ENCODE peak calls at places on chromosomes 2 and 18, in ten cellular contexts. One of them, this sample, is unnamed.

GRCh38 chr2:166042356-166042755 is 85.5 kb downstream of the SCN1A start:
- DNase-seq in Caki2: no peak
- DNase-seq in NCI-H1105 treated with DMSO at 0.1 percent for 48 hours: no peak
- DNase-seq in fibroblast of lung: peak; percentile 18
- DNase-seq in activated CD4-positive, alpha-beta T cell treated with anti-CD3 and anti-CD28 coated beads, Interleukin-2, amount 50 U/mL, for 1 hour: no peak
- DNase-seq in KG1: no peak
- DNase-seq in stimulated activated CD8-positive, alpha-beta memory T cell treated with anti-CD3 and anti-CD28 coated beads, Interleukin-12 subunit alpha, Interleukin-12 subunit beta, amount 100 ng/mL, for 4 hours: no peak
- DNase-seq in activated naive CD8-positive, alpha-beta T cell treated with anti-CD3 and anti-CD28 coated beads for 36 hours: no peak
- DNase-seq in HTR-8/SVneo: no peak
- DNase-seq in NCI-H460: no peak
- DNase-seq in this sample: no peak

GRCh38 chr18:3451989-3452749 is 2.2 kb downstream of the TGIF1 start:
- DNase-seq in NCI-H1105 treated with DMSO at 0.1 percent for 48 hours: no peak
- DNase-seq in stimulated activated CD8-positive, alpha-beta memory T cell treated with anti-CD3 and anti-CD28 coated beads, Interleukin-12 subunit alpha, Interleukin-12 subunit beta, amount 100 ng/mL, for 4 hours: no peak
- DNase-seq in activated CD4-positive, alpha-beta T cell treated with anti-CD3 and anti-CD28 coated beads, Interleukin-2, amount 50 U/mL, for 1 hour: peak; percentile 36
- DNase-seq in KG1: no peak
- DNase-seq in NCI-H460: no peak
- DNase-seq in fibroblast of lung: peak; percentile 75
- DNase-seq in activated naive CD8-positive, alpha-beta T cell treated with anti-CD3 and anti-CD28 coated beads for 36 hours: peak; percentile 57
- DNase-seq in Caki2: peak; percentile 77
- DNase-seq in HTR-8/SVneo: no peak
- DNase-seq in this sample: peak; percentile 46

GRCh38 chr2:186554850-186555785 is 34.7 kb upstream of the ITGAV start:
- DNase-seq in fibroblast of lung: no peak
- DNase-seq in activated CD4-positive, alpha-beta T cell treated with anti-CD3 and anti-CD28 coated beads, Interleukin-2, amount 50 U/mL, for 1 hour: no peak
- DNase-seq in activated naive CD8-positive, alpha-beta T cell treated with anti-CD3 and anti-CD28 coated beads for 36 hours: no peak
- DNase-seq in stimulated activated CD8-positive, alpha-beta memory T cell treated with anti-CD3 and anti-CD28 coated beads, Interleukin-12 subunit alpha, Interleukin-12 subunit beta, amount 100 ng/mL, for 4 hours: no peak
- DNase-seq in Caki2: peak; percentile 47
- DNase-seq in NCI-H460: peak; percentile 71
- DNase-seq in HTR-8/SVneo: no peak
- DNase-seq in NCI-H1105 treated with DMSO at 0.1 percent for 48 hours: no peak
- DNase-seq in KG1: no peak
- DNase-seq in this sample: no peak

GRCh38 chr2:111919362-111919761 is 21.0 kb downstream of the MERTK start:
- DNase-seq in KG1: no peak
- DNase-seq in NCI-H460: no peak
- DNase-seq in activated CD4-positive, alpha-beta T cell treated with anti-CD3 and anti-CD28 coated beads, Interleukin-2, amount 50 U/mL, for 1 hour: no peak
- DNase-seq in NCI-H1105 treated with DMSO at 0.1 percent for 48 hours: no peak
- DNase-seq in stimulated activated CD8-positive, alpha-beta memory T cell treated with anti-CD3 and anti-CD28 coated beads, Interleukin-12 subunit alpha, Interleukin-12 subunit beta, amount 100 ng/mL, for 4 hours: no peak
- DNase-seq in fibroblast of lung: no peak
- DNase-seq in activated naive CD8-positive, alpha-beta T cell treated with anti-CD3 and anti-CD28 coated beads for 36 hours: no peak
- DNase-seq in HTR-8/SVneo: no peak
- DNase-seq in Caki2: no peak
- DNase-seq in this sample: no peak

GRCh38 chr2:29305762-29306161 is 190.5 kb downstream of the CLIP4 start:
- DNase-seq in fibroblast of lung: no peak
- DNase-seq in Caki2: no peak
- DNase-seq in HTR-8/SVneo: no peak
- DNase-seq in stimulated activated CD8-positive, alpha-beta memory T cell treated with anti-CD3 and anti-CD28 coated beads, Interleukin-12 subunit alpha, Interleukin-12 subunit beta, amount 100 ng/mL, for 4 hours: no peak
- DNase-seq in activated naive CD8-positive, alpha-beta T cell treated with anti-CD3 and anti-CD28 coated beads for 36 hours: no peak
- DNase-seq in NCI-H1105 treated with DMSO at 0.1 percent for 48 hours: no peak
- DNase-seq in activated CD4-positive, alpha-beta T cell treated with anti-CD3 and anti-CD28 coated beads, Interleukin-2, amount 50 U/mL, for 1 hour: no peak
- DNase-seq in KG1: no peak
- DNase-seq in NCI-H460: no peak
- DNase-seq in this sample: no peak

GRCh38 chr2:20745924-20746555 is 76.9 kb downstream of the LDAH start:
- DNase-seq in fibroblast of lung: no peak
- DNase-seq in NCI-H460: no peak
- DNase-seq in activated naive CD8-positive, alpha-beta T cell treated with anti-CD3 and anti-CD28 coated beads for 36 hours: no peak
- DNase-seq in NCI-H1105 treated with DMSO at 0.1 percent for 48 hours: peak; percentile 41
- DNase-seq in KG1: no peak
- DNase-seq in stimulated activated CD8-positive, alpha-beta memory T cell treated with anti-CD3 and anti-CD28 coated beads, Interleukin-12 subunit alpha, Interleukin-12 subunit beta, amount 100 ng/mL, for 4 hours: no peak
- DNase-seq in HTR-8/SVneo: no peak
- DNase-seq in activated CD4-positive, alpha-beta T cell treated with anti-CD3 and anti-CD28 coated beads, Interleukin-2, amount 50 U/mL, for 1 hour: no peak
- DNase-seq in Caki2: peak; percentile 77
- DNase-seq in this sample: no peak

GRCh38 chr2:23426284-23426905 is 41.4 kb downstream of the KLHL29 start:
- DNase-seq in activated naive CD8-positive, alpha-beta T cell treated with anti-CD3 and anti-CD28 coated beads for 36 hours: no peak
- DNase-seq in activated CD4-positive, alpha-beta T cell treated with anti-CD3 and anti-CD28 coated beads, Interleukin-2, amount 50 U/mL, for 1 hour: no peak
- DNase-seq in HTR-8/SVneo: no peak
- DNase-seq in fibroblast of lung: peak; percentile 88
- DNase-seq in stimulated activated CD8-positive, alpha-beta memory T cell treated with anti-CD3 and anti-CD28 coated beads, Interleukin-12 subunit alpha, Interleukin-12 subunit beta, amount 100 ng/mL, for 4 hours: no peak
- DNase-seq in Caki2: no peak
- DNase-seq in KG1: no peak
- DNase-seq in NCI-H460: no peak
- DNase-seq in NCI-H1105 treated with DMSO at 0.1 percent for 48 hours: no peak
- DNase-seq in this sample: no peak

GRCh38 chr2:190765386-190766173 is 115.0 kb upstream of the GLS start:
- DNase-seq in fibroblast of lung: peak; percentile 71
- DNase-seq in HTR-8/SVneo: peak; percentile 23
- DNase-seq in activated CD4-positive, alpha-beta T cell treated with anti-CD3 and anti-CD28 coated beads, Interleukin-2, amount 50 U/mL, for 1 hour: no peak
- DNase-seq in stimulated activated CD8-positive, alpha-beta memory T cell treated with anti-CD3 and anti-CD28 coated beads, Interleukin-12 subunit alpha, Interleukin-12 subunit beta, amount 100 ng/mL, for 4 hours: no peak
- DNase-seq in activated naive CD8-positive, alpha-beta T cell treated with anti-CD3 and anti-CD28 coated beads for 36 hours: no peak
- DNase-seq in NCI-H460: no peak
- DNase-seq in Caki2: peak; percentile 35
- DNase-seq in KG1: no peak
- DNase-seq in NCI-H1105 treated with DMSO at 0.1 percent for 48 hours: no peak
- DNase-seq in this sample: no peak

GRCh38 chr18:79735071-79735980 is 55.7 kb downstream of the CTDP1 start:
- DNase-seq in Caki2: no peak
- DNase-seq in KG1: no peak
- DNase-seq in HTR-8/SVneo: no peak
- DNase-seq in fibroblast of lung: no peak
- DNase-seq in activated naive CD8-positive, alpha-beta T cell treated with anti-CD3 and anti-CD28 coated beads for 36 hours: no peak
- DNase-seq in NCI-H1105 treated with DMSO at 0.1 percent for 48 hours: no peak
- DNase-seq in NCI-H460: no peak
- DNase-seq in stimulated activated CD8-positive, alpha-beta memory T cell treated with anti-CD3 and anti-CD28 coated beads, Interleukin-12 subunit alpha, Interleukin-12 subunit beta, amount 100 ng/mL, for 4 hours: no peak
- DNase-seq in activated CD4-positive, alpha-beta T cell treated with anti-CD3 and anti-CD28 coated beads, Interleukin-2, amount 50 U/mL, for 1 hour: no peak
- DNase-seq in this sample: no peak

GRCh38 chr2:132568679-132569078 is 101.3 kb downstream of the LYPD1 start:
- DNase-seq in activated CD4-positive, alpha-beta T cell treated with anti-CD3 and anti-CD28 coated beads, Interleukin-2, amount 50 U/mL, for 1 hour: no peak
- DNase-seq in fibroblast of lung: no peak
- DNase-seq in KG1: no peak
- DNase-seq in NCI-H460: no peak
- DNase-seq in Caki2: no peak
- DNase-seq in HTR-8/SVneo: no peak
- DNase-seq in activated naive CD8-positive, alpha-beta T cell treated with anti-CD3 and anti-CD28 coated beads for 36 hours: no peak
- DNase-seq in stimulated activated CD8-positive, alpha-beta memory T cell treated with anti-CD3 and anti-CD28 coated beads, Interleukin-12 subunit alpha, Interleukin-12 subunit beta, amount 100 ng/mL, for 4 hours: no peak
- DNase-seq in NCI-H1105 treated with DMSO at 0.1 percent for 48 hours: no peak
- DNase-seq in this sample: no peak

GRCh38 chr2:239360421-239361310 is 40.2 kb downstream of the HDAC4 start:
- DNase-seq in stimulated activated CD8-positive, alpha-beta memory T cell treated with anti-CD3 and anti-CD28 coated beads, Interleukin-12 subunit alpha, Interleukin-12 subunit beta, amount 100 ng/mL, for 4 hours: no peak
- DNase-seq in HTR-8/SVneo: no peak
- DNase-seq in NCI-H460: no peak
- DNase-seq in fibroblast of lung: no peak
- DNase-seq in NCI-H1105 treated with DMSO at 0.1 percent for 48 hours: no peak
- DNase-seq in Caki2: no peak
- DNase-seq in activated naive CD8-positive, alpha-beta T cell treated with anti-CD3 and anti-CD28 coated beads for 36 hours: no peak
- DNase-seq in KG1: no peak
- DNase-seq in activated CD4-positive, alpha-beta T cell treated with anti-CD3 and anti-CD28 coated beads, Interleukin-2, amount 50 U/mL, for 1 hour: no peak
- DNase-seq in this sample: no peak

GRCh38 chr2:152251811-152252210 is 76.2 kb upstream of the STAM2 start:
- DNase-seq in HTR-8/SVneo: no peak
- DNase-seq in NCI-H1105 treated with DMSO at 0.1 percent for 48 hours: no peak
- DNase-seq in NCI-H460: no peak
- DNase-seq in fibroblast of lung: no peak
- DNase-seq in KG1: no peak
- DNase-seq in activated CD4-positive, alpha-beta T cell treated with anti-CD3 and anti-CD28 coated beads, Interleukin-2, amount 50 U/mL, for 1 hour: no peak
- DNase-seq in stimulated activated CD8-positive, alpha-beta memory T cell treated with anti-CD3 and anti-CD28 coated beads, Interleukin-12 subunit alpha, Interleukin-12 subunit beta, amount 100 ng/mL, for 4 hours: no peak
- DNase-seq in Caki2: no peak
- DNase-seq in activated naive CD8-positive, alpha-beta T cell treated with anti-CD3 and anti-CD28 coated beads for 36 hours: no peak
- DNase-seq in this sample: no peak

GRCh38 chr2:176093145-176093888 is 796 bp downstream of the HOXD13 start:
- DNase-seq in fibroblast of lung: no peak
- DNase-seq in activated naive CD8-positive, alpha-beta T cell treated with anti-CD3 and anti-CD28 coated beads for 36 hours: no peak
- DNase-seq in NCI-H1105 treated with DMSO at 0.1 percent for 48 hours: no peak
- DNase-seq in activated CD4-positive, alpha-beta T cell treated with anti-CD3 and anti-CD28 coated beads, Interleukin-2, amount 50 U/mL, for 1 hour: no peak
- DNase-seq in Caki2: no peak
- DNase-seq in NCI-H460: no peak
- DNase-seq in stimulated activated CD8-positive, alpha-beta memory T cell treated with anti-CD3 and anti-CD28 coated beads, Interleukin-12 subunit alpha, Interleukin-12 subunit beta, amount 100 ng/mL, for 4 hours: no peak
- DNase-seq in HTR-8/SVneo: no peak
- DNase-seq in KG1: no peak
- DNase-seq in this sample: no peak

GRCh38 chr2:5794012-5794411 is 101.8 kb downstream of the SOX11 start:
- DNase-seq in KG1: no peak
- DNase-seq in NCI-H1105 treated with DMSO at 0.1 percent for 48 hours: no peak
- DNase-seq in stimulated activated CD8-positive, alpha-beta memory T cell treated with anti-CD3 and anti-CD28 coated beads, Interleukin-12 subunit alpha, Interleukin-12 subunit beta, amount 100 ng/mL, for 4 hours: no peak
- DNase-seq in activated CD4-positive, alpha-beta T cell treated with anti-CD3 and anti-CD28 coated beads, Interleukin-2, amount 50 U/mL, for 1 hour: no peak
- DNase-seq in activated naive CD8-positive, alpha-beta T cell treated with anti-CD3 and anti-CD28 coated beads for 36 hours: no peak
- DNase-seq in fibroblast of lung: no peak
- DNase-seq in Caki2: no peak
- DNase-seq in HTR-8/SVneo: no peak
- DNase-seq in NCI-H460: no peak
- DNase-seq in this sample: no peak

GRCh38 chr18:42053188-42053781 is 98.3 kb downstream of the PIK3C3 start:
- DNase-seq in stimulated activated CD8-positive, alpha-beta memory T cell treated with anti-CD3 and anti-CD28 coated beads, Interleukin-12 subunit alpha, Interleukin-12 subunit beta, amount 100 ng/mL, for 4 hours: peak; percentile 12
- DNase-seq in NCI-H1105 treated with DMSO at 0.1 percent for 48 hours: peak; percentile 73
- DNase-seq in activated CD4-positive, alpha-beta T cell treated with anti-CD3 and anti-CD28 coated beads, Interleukin-2, amount 50 U/mL, for 1 hour: peak; percentile 62
- DNase-seq in KG1: no peak
- DNase-seq in activated naive CD8-positive, alpha-beta T cell treated with anti-CD3 and anti-CD28 coated beads for 36 hours: peak; percentile 41
- DNase-seq in NCI-H460: peak; percentile 40
- DNase-seq in HTR-8/SVneo: peak; percentile 13
- DNase-seq in fibroblast of lung: peak; percentile 70
- DNase-seq in Caki2: peak; percentile 33
- DNase-seq in this sample: no peak

GRCh38 chr18:38081516-38081915 is 515.9 kb upstream of the CELF4 start:
- DNase-seq in activated CD4-positive, alpha-beta T cell treated with anti-CD3 and anti-CD28 coated beads, Interleukin-2, amount 50 U/mL, for 1 hour: no peak
- DNase-seq in NCI-H460: no peak
- DNase-seq in activated naive CD8-positive, alpha-beta T cell treated with anti-CD3 and anti-CD28 coated beads for 36 hours: no peak
- DNase-seq in HTR-8/SVneo: no peak
- DNase-seq in fibroblast of lung: no peak
- DNase-seq in Caki2: no peak
- DNase-seq in NCI-H1105 treated with DMSO at 0.1 percent for 48 hours: no peak
- DNase-seq in KG1: no peak
- DNase-seq in stimulated activated CD8-positive, alpha-beta memory T cell treated with anti-CD3 and anti-CD28 coated beads, Interleukin-12 subunit alpha, Interleukin-12 subunit beta, amount 100 ng/mL, for 4 hours: no peak
- DNase-seq in this sample: no peak

GRCh38 chr2:121617042-121617599 is 32.1 kb downstream of the CLASP1 start:
- DNase-seq in activated CD4-positive, alpha-beta T cell treated with anti-CD3 and anti-CD28 coated beads, Interleukin-2, amount 50 U/mL, for 1 hour: no peak
- DNase-seq in NCI-H460: no peak
- DNase-seq in NCI-H1105 treated with DMSO at 0.1 percent for 48 hours: no peak
- DNase-seq in activated naive CD8-positive, alpha-beta T cell treated with anti-CD3 and anti-CD28 coated beads for 36 hours: no peak
- DNase-seq in KG1: no peak
- DNase-seq in Caki2: no peak
- DNase-seq in HTR-8/SVneo: peak; percentile 10
- DNase-seq in stimulated activated CD8-positive, alpha-beta memory T cell treated with anti-CD3 and anti-CD28 coated beads, Interleukin-12 subunit alpha, Interleukin-12 subunit beta, amount 100 ng/mL, for 4 hours: no peak
- DNase-seq in fibroblast of lung: peak; percentile 39
- DNase-seq in this sample: no peak

GRCh38 chr2:233830111-233830760 is 24.1 kb downstream of the HJURP start:
- DNase-seq in fibroblast of lung: no peak
- DNase-seq in stimulated activated CD8-positive, alpha-beta memory T cell treated with anti-CD3 and anti-CD28 coated beads, Interleukin-12 subunit alpha, Interleukin-12 subunit beta, amount 100 ng/mL, for 4 hours: no peak
- DNase-seq in activated CD4-positive, alpha-beta T cell treated with anti-CD3 and anti-CD28 coated beads, Interleukin-2, amount 50 U/mL, for 1 hour: no peak
- DNase-seq in NCI-H460: no peak
- DNase-seq in NCI-H1105 treated with DMSO at 0.1 percent for 48 hours: no peak
- DNase-seq in Caki2: no peak
- DNase-seq in KG1: no peak
- DNase-seq in activated naive CD8-positive, alpha-beta T cell treated with anti-CD3 and anti-CD28 coated beads for 36 hours: no peak
- DNase-seq in HTR-8/SVneo: no peak
- DNase-seq in this sample: no peak

This sample was measured in activated B cell treated with CpG ODN at 0.5 μM for 24 hours.